ENCODE peak calls at places on chromosomes 4 and X, in eight cellular contexts. D is hepatocyte, K is fibroblast of lung, G is K562, P is breast epithelium, T is A549, Y is uterus, B is lower lobe of right lung. I is an unnamed sample.

GRCh38 chr4:168864831-168865541 is 145.1 kb downstream of the CBR4 start:
- DNase-seq in D (no peak), K (peak), G (no peak), P (no peak), T (no peak), Y (no peak), B (no peak), I (no peak)

GRCh38 chrX:101164766-101165590 is 54.6 kb upstream of the DRP2 start:
- DNase-seq in D (no peak), K (peak), G (no peak), P (no peak), T (no peak), Y (no peak), B (no peak), I (no peak)

GRCh38 chr4:41028392-41029076 is 185.8 kb downstream of the APBB2 start:
- DNase-seq in D (peak), K (peak), G (no peak), P (no peak), T (no peak), Y (no peak), B (no peak), I (no peak)

GRCh38 chr4:88447339-88447738 is 9.6 kb upstream of the HERC5 start:
- DNase-seq in D (no peak), K (no peak), G (no peak), P (no peak), T (no peak), Y (no peak), B (no peak), I (no peak)

GRCh38 chr4:10590896-10591295 is 93.7 kb downstream of the CLNK start:
- DNase-seq in D (no peak), K (peak), G (no peak), P (no peak), T (no peak), Y (no peak), B (no peak), I (no peak)

GRCh38 chr4:184455299-184455698 is 19.1 kb downstream of the IRF2 start:
- DNase-seq in D (no peak), K (no peak), G (no peak), P (no peak), T (no peak), Y (no peak), B (no peak), I (no peak)

GRCh38 chrX:78375894-78376293 is 48.5 kb upstream of the CYSLTR1 start:
- DNase-seq in D (peak), K (no peak), G (no peak), P (no peak), T (no peak), Y (no peak), B (no peak), I (no peak)

GRCh38 chrX:12446342-12447075 is 308.2 kb downstream of the FRMPD4 start:
- DNase-seq in D (no peak), K (peak), G (no peak), P (no peak), T (no peak), Y (no peak), B (no peak), I (no peak)

GRCh38 chr4:56320293-56320692 is 67.0 kb downstream of the AASDH start:
- DNase-seq in D (no peak), K (peak), G (no peak), P (no peak), T (no peak), Y (no peak), B (no peak), I (no peak)

GRCh38 chr4:73446336-73446938 is 10.4 kb downstream of the AFP start:
- DNase-seq in D (peak), K (peak), G (peak), P (no peak), T (peak), Y (no peak), B (no peak), I (no peak)

GRCh38 chrX:139106111-139106510 is 394.6 kb upstream of the FGF13 start:
- DNase-seq in D (peak), K (peak), G (no peak), P (no peak), T (no peak), Y (no peak), B (no peak), I (no peak)

GRCh38 chrX:80817002-80817401 is 7.3 kb upstream of the BRWD3 start:
- DNase-seq in D (no peak), K (peak), G (no peak), P (no peak), T (no peak), Y (no peak), B (no peak), I (no peak)

GRCh38 chrX:85243761-85244410 is at the start of the genes SATL1 and ZNF711:
- DNase-seq in D (peak), K (peak), G (peak), P (peak), T (peak), Y (peak), B (peak), I (peak)

GRCh38 chr4:141609243-141609642 is 27.1 kb upstream of the IL15 start:
- DNase-seq in D (no peak), K (no peak), G (no peak), P (no peak), T (no peak), Y (no peak), B (peak), I (no peak)

GRCh38 chrX:53073115-53073581 is 9.0 kb upstream of the TSPYL2 start:
- DNase-seq in D (no peak), K (no peak), G (no peak), P (no peak), T (no peak), Y (no peak), B (no peak), I (peak)

GRCh38 chrX:118730500-118731247 is 3.3 kb downstream of the IL13RA1 start:
- DNase-seq in D (no peak), K (peak), G (no peak), P (no peak), T (no peak), Y (no peak), B (no peak), I (no peak)

GRCh38 chr4:2755821-2756690 is at the start of gene TNIP2:
- DNase-seq in D (peak), K (peak), G (peak), P (peak), T (peak), Y (peak), B (peak), I (peak)

GRCh38 chr4:102871772-102872171 is 3.0 kb downstream of the CISD2 start:
- DNase-seq in D (no peak), K (no peak), G (peak), P (no peak), T (no peak), Y (no peak), B (no peak), I (no peak)
- H3K4me3 ChIP-seq in D (no peak), K (no peak), G (peak), P (no peak), T (no peak), Y (no peak), B (no peak), I (no peak)

GRCh38 chr4:108172780-108173598 is 4.3 kb upstream of the LEF1 start:
- DNase-seq in D (peak), K (peak), G (peak), P (no peak), T (no peak), Y (no peak), B (peak), I (no peak)
- TF ChIP-seq CTCF in D (peak), K (no peak), G (no peak), P (no peak), T (no peak), Y (no peak), B (no peak), I (no peak)

GRCh38 chr4:128583753-128584712 is 225.5 kb upstream of the JADE1 start:
- DNase-seq in D (no peak), K (no peak), G (no peak), P (no peak), T (no peak), Y (no peak), B (no peak), I (no peak)
- H3K27ac ChIP-seq in D (no peak), K (no peak), G (no peak), P (no peak), T (peak), Y (no peak), B (no peak), I (no peak)

DNA sequence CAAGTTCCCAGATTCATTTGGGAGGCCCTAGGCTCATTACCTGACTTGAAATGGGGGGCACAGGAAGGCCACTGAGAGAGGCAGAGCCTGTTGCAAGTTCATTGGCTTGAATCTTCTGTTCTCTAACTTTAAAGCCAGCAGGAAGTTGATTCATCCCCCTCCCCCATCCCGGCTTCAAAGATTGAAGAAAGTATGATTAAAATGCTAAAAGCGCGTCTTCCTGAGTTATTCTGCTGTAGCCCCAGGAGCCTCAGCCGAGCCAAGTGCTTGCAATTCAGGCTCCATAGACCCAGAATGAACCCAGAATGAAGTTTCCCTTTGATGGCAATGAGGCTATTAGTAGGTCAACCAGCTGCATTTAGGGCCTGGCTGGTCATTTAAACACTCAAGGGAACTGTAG is 14.7 kb downstream of the CHST7 start:
- DNase-seq in D (no peak), K (peak), G (no peak), P (no peak), T (no peak), Y (peak), B (no peak), I (no peak)
- H3K4me3 ChIP-seq in D (no peak), K (no peak), G (no peak), P (no peak), T (peak), Y (no peak), B (no peak), I (no peak)

GRCh38 chr4:48290146-48290772 is 20.6 kb upstream of the TEC start:
- DNase-seq in D (peak), K (no peak), G (peak), P (no peak), T (peak), Y (no peak), B (no peak), I (no peak)
- TF ChIP-seq CTCF in D (peak), K (peak), G (peak), P (no peak), T (peak), Y (no peak), B (peak), I (peak)